ENCODE peak calls at places on chromosomes 6 and 20, in eight cellular contexts. S, W, F, D, J, U, B and I are unnamed samples.

GRCh38 chr20:23366384-23366783 is 4.4 kb downstream of the GZF1 start:
- DNase-seq in J (no peak), B (no peak), D (no peak), F (no peak), U (no peak), W (no peak), S (no peak), I (no peak)

GRCh38 chr20:37339208-37339607 is 6.7 kb upstream of the SRC start:
- DNase-seq in B (no peak), J (no peak), S (no peak), F (no peak), W (no peak), U (no peak), D (no peak), I (no peak)

GRCh38 chr6:167676000-167676665 is 150.6 kb upstream of the AFDN start:
- DNase-seq in W (no peak), J (peak; percentile 78), U (peak; percentile 72), F (no peak), D (no peak), S (no peak), B (no peak), I (peak; percentile 59)

GRCh38 chr6:38806271-38806670 is 91.2 kb downstream of the DNAH8 start:
- DNase-seq in J (no peak), D (no peak), U (no peak), F (no peak), S (no peak), B (no peak), W (no peak), I (no peak)

GRCh38 chr6:37491161-37491829 is 8.4 kb downstream of the CCDC167 start:
- DNase-seq in U (peak; percentile 43), B (peak; percentile 88), S (no peak), D (no peak), W (peak; percentile 21), F (no peak), J (no peak), I (no peak)

GRCh38 chr6:96304997-96305396 is 216.6 kb upstream of the UFL1 start:
- DNase-seq in J (no peak), D (no peak), S (no peak), W (no peak), U (no peak), B (no peak), F (no peak), I (no peak)

GRCh38 chr6:12504325-12504966 is 212.1 kb upstream of the PHACTR1 start:
- DNase-seq in B (peak; percentile 20), D (no peak), U (no peak), W (no peak), S (no peak), J (peak; percentile 29), F (no peak), I (no peak)

GRCh38 chr20:5657190-5657872 is 92.9 kb upstream of the SHLD1 start:
- DNase-seq in W (peak; percentile 19), J (peak; percentile 25), D (peak; percentile 74), B (peak; percentile 38), F (peak; percentile 54), S (no peak), U (no peak), I (no peak)

GRCh38 chr20:3923818-3924217 is 34.6 kb downstream of the PANK2 start:
- DNase-seq in F (no peak), B (no peak), S (no peak), J (no peak), U (no peak), D (no peak), W (no peak), I (no peak)

GRCh38 chr6:11389977-11390376 is 147.6 kb upstream of the TMEM170B start:
- DNase-seq in J (no peak), F (no peak), W (no peak), D (no peak), B (no peak), U (no peak), S (no peak), I (no peak)

DNA sequence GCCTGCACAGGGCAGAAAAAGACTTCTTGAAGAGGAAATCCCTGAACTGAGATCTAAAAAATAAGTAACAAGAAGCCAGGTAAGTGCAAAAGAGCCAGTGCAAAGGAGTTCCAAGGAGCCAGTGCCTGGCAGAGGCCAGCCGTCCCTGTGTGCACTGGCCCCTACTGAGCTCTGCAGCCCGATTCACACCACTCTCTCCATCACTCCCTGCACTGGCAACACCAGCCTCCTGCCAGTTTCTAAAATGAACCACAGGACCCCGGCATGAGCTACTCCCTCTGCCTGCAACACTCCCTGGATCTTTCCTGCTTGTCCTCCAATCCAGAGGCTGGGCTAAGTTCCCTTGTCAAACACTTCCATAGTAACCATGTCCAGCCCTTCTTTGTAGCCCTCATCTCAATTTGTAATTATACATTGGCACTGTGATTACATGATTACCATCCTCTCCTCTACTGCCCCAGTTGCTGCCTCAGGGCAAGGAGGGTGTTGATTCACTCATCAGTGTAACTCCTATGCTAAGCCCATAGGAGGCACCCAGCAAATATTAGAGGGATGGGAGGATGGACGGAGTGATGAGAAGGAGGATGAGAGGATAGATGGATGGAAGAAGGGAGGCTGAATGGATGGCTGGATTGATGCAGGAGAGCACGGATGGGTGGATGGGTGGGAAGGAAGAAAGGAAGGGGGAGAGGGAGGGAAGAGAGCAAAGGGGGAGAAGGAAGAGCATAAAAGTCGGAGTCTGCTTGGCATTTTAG is 49.3 kb downstream of the SIRPA start:
- DNase-seq in J (no peak), U (no peak), D (no peak), W (no peak), S (no peak), B (no peak), F (no peak), I (no peak)
- H3K4me1 ChIP-seq in J (peaks cover 17% of the 10 kb centered on the region), U (peaks cover 48% of the 10 kb centered on the region), D (no peaks in the 10 kb centered on the region), W (peaks cover 7% of the 10 kb centered on the region), S (peaks cover 10% of the 10 kb centered on the region), B (peaks cover 9% of the 10 kb centered on the region), F (no peaks in the 10 kb centered on the region), I (peaks cover 70% of the 10 kb centered on the region)

GRCh38 chr20:42697962-42698361 is 491.7 kb downstream of the PTPRT start:
- DNase-seq in F (no peak), W (no peak), U (no peak), S (no peak), J (no peak), B (no peak), D (no peak), I (no peak)
- H3K27ac ChIP-seq in F (no peak overlapping the region), W (no peak overlapping the region), U (no peak overlapping the region), S (no peak overlapping the region), J (no peak overlapping the region), B (no peak overlapping the region), D (no peak overlapping the region), I (no peak overlapping the region)

GRCh38 chr6:14360565-14360964 is 243.0 kb downstream of the CD83 start:
- DNase-seq in B (no peak), W (no peak), F (no peak), U (no peak), S (no peak), D (no peak), J (no peak), I (no peak)
- TF ChIP-seq EP300 in B (no peak), W (no peak), F (no peak), U (no peak), S (no peak), D (no peak), J (no peak), I (no peak)

GRCh38 chr6:80411486-80411885 is 305.0 kb downstream of the BCKDHB start:
- DNase-seq in B (no peak), W (no peak), S (no peak), D (no peak), U (no peak), J (no peak), F (no peak), I (no peak)
- H3K4me1 ChIP-seq in B (no peaks in the 10 kb centered on the region), W (no peaks in the 10 kb centered on the region), S (no peaks in the 10 kb centered on the region), D (no peaks in the 10 kb centered on the region), U (no peaks in the 10 kb centered on the region), J (no peaks in the 10 kb centered on the region), F (no peaks in the 10 kb centered on the region), I (no peaks in the 10 kb centered on the region)

DNA sequence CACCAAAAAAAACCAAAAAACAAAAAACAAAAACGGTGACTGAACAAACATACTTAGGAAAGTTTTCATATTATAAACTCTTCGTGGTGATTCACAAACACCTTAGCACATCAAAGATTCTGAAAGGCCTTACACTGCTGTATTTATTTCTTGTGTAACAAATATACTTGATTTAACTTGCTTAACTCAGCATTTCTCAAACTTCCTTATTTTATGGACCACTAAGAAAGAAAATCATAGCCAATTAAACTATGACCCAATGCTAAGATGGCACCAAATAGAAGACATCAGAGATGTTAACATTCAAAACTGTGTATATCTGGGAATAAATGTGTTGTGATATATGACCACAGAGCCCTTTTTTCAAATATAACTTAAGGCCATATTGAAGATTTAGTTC is 57.7 kb upstream of the RREB1 start:
- DNase-seq in D (no peak), U (no peak), W (no peak), F (no peak), J (no peak), S (no peak), B (no peak), I (no peak)
- H3K27ac ChIP-seq in D (no peak overlapping the region), U (peak overlapping the region; percentile 16), W (no peak overlapping the region), F (no peak overlapping the region), J (peak overlapping the region; percentile 91), S (no peak overlapping the region), B (no peak overlapping the region), I (peak overlapping the region; percentile 96)

GRCh38 chr6:44084231-44085014 is 42.8 kb downstream of the MRPL14 start:
- DNase-seq in U (no peak), W (no peak), B (no peak), J (no peak), F (no peak), D (no peak), S (no peak), I (no peak)
- TF ChIP-seq EP300 in U (no peak), W (no peak), B (no peak), J (no peak), F (no peak), D (no peak), S (no peak), I (no peak)

GRCh38 chr6:33433560-33434191 is 13.8 kb downstream of the SYNGAP1 start:
- DNase-seq in J (no peak), B (peak; percentile 20), F (no peak), U (no peak), S (no peak), D (no peak), W (peak; percentile 69), I (no peak)

GRCh38 chr6:33433001-33433559 is 13.2 kb downstream of the SYNGAP1 start:
- DNase-seq in B (peak; percentile 14), U (no peak), F (no peak), W (no peak), S (no peak), D (no peak), J (no peak), I (peak; percentile 33)

GRCh38 chr6:33431880-33432541 is 12.1 kb downstream of the SYNGAP1 start:
- DNase-seq in J (no peak), U (no peak), S (peak; percentile 59), B (peak; percentile 16), W (no peak), D (no peak), F (no peak), I (peak; percentile 55)

GRCh38 chr6:33430991-33431879 is 11.4 kb downstream of the SYNGAP1 start:
- DNase-seq in F (peak; percentile 30), D (peak; percentile 81), B (peak; percentile 98), W (peak; percentile 82), U (peak; percentile 43), S (peak; percentile 93), J (peak; percentile 68), I (no peak)

DNA sequence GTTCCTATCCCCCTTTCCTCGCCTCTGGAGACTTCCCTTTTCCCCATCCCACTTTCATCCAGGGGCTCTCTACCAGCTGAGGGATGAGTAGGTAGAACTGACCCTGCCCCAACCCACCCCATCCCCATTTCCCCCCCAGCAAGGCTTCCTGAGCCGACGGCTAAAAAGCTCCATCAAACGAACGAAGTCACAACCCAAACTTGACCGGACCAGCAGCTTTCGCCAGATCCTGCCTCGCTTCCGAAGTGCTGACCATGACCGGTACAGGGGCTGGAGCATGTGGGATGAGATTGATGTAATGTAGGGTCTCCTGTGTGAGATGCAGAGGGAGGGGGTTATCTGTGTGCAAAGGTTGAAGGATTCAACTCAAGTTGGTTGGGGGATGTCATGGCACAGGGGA is 12.7 kb downstream of the SYNGAP1 start:
- DNase-seq in U (no peak), J (no peak), S (no peak), B (peak; percentile 15), F (no peak), D (no peak), W (no peak), I (peak; percentile 42)
- H3K4me1 ChIP-seq in U (peaks cover 64% of the 10 kb centered on the region), J (peaks cover 17% of the 10 kb centered on the region), S (peaks cover 28% of the 10 kb centered on the region), B (peaks cover 34% of the 10 kb centered on the region), F (no peaks in the 10 kb centered on the region), D (peaks cover 30% of the 10 kb centered on the region), W (peaks cover 21% of the 10 kb centered on the region), I (peaks cover 38% of the 10 kb centered on the region)